ENCODE peak calls at places on chromosomes 11 and 22, in six cellular contexts. S, Q, V, K, F and C are unnamed samples.
A peak's percentile ranks its signal among the peaks of the same experiment; 100 is the strongest.

GRCh38 chr11:35671396-35672127 is 9.0 kb downstream of the TRIM44 start:
- DNase-seq in Q (no peak), F (no peak), V (no peak), K (no peak), S (no peak), C (no peak)

GRCh38 chr11:86737752-86738151 is 62.6 kb upstream of the PRSS23 start:
- DNase-seq in V (no peak), Q (no peak), S (no peak), K (peak; percentile 63), F (peak; percentile 96), C (no peak)

GRCh38 chr11:32939866-32940265 is 47.3 kb downstream of the QSER1 start:
- DNase-seq in Q (no peak), V (no peak), F (no peak), S (no peak), K (no peak), C (no peak)

GRCh38 chr22:17803871-17804270 is 29.6 kb upstream of the BID start:
- DNase-seq in Q (no peak), K (no peak), S (no peak), V (no peak), F (no peak), C (no peak)

GRCh38 chr11:1049071-1049405 is 12.5 kb upstream of the MUC6 start:
- DNase-seq in Q (no peak), V (no peak), K (no peak), F (no peak), S (no peak), C (no peak)

GRCh38 chr11:118914178-118914918 is 11.4 kb downstream of the BCL9L start:
- DNase-seq in K (peak; percentile 48), F (no peak), S (no peak), V (peak; percentile 61), Q (peak; percentile 63), C (no peak)

GRCh38 chr11:26993965-26994446 is at the start of gene FIBIN:
- DNase-seq in F (peak; percentile 83), S (peak; percentile 82), Q (no peak), K (no peak), V (no peak), C (no peak)

GRCh38 chr11:3989891-3990290 is 104.7 kb upstream of the RRM1 start:
- DNase-seq in F (no peak), S (no peak), Q (no peak), K (no peak), V (no peak), C (no peak)

GRCh38 chr11:75668508-75669297 is at the start of gene MAP6:
- DNase-seq in S (peak; percentile 83), F (no peak), V (peak; percentile 53), Q (peak; percentile 22), K (peak; percentile 21), C (no peak)

GRCh38 chr22:41920271-41920976 is 5.5 kb upstream of the SHISA8 start:
- DNase-seq in K (no peak), S (no peak), F (no peak), V (no peak), Q (no peak), C (no peak)

GRCh38 chr11:113159967-113160621 is 154.3 kb upstream of the TTC12 start:
- DNase-seq in S (no peak), F (peak; percentile 77), V (no peak), Q (no peak), K (no peak), C (no peak)

GRCh38 chr11:81673001-81673400 is 1060.7 kb downstream of the FAM181B start:
- DNase-seq in S (no peak), K (no peak), F (no peak), Q (no peak), V (no peak), C (no peak)

GRCh38 chr11:118924591-118925585 is 838 bp downstream of the BCL9L start:
- DNase-seq in S (peak; percentile 86), V (peak; percentile 74), Q (peak; percentile 53), F (no peak), K (peak; percentile 49), C (no peak)

GRCh38 chr11:129637473-129637872 is 178.2 kb upstream of the TMEM45B start:
- DNase-seq in K (peak; percentile 17), V (no peak), S (no peak), F (no peak), Q (no peak), C (no peak)

GRCh38 chr11:92962444-92962843 is 7.0 kb upstream of the MTNR1B start:
- DNase-seq in F (no peak), Q (no peak), K (no peak), V (no peak), S (no peak), C (no peak)

GRCh38 chr11:1573847-1574255 is 1.8 kb upstream of the DUSP8 start:
- DNase-seq in F (no peak), S (no peak), K (peak; percentile 71), V (peak; percentile 83), Q (no peak), C (no peak)